ENCODE peak calls at places on chromosomes 3 and 15, in four cellular contexts. One of them, this sample, is unnamed.

GRCh38 chr15:101308604-101309435 is 13.8 kb upstream of the SNRPA1 start:
- DNase-seq in IMR-90: no peak
- DNase-seq in AG04450: no peak
- DNase-seq in GM23338: no peak
- DNase-seq in this sample: no peak

GRCh38 chr3:148184798-148185197 is 512.9 kb upstream of the AGTR1 start:
- DNase-seq in AG04450: no peak
- DNase-seq in GM23338: no peak
- DNase-seq in IMR-90: no peak
- DNase-seq in this sample: no peak

GRCh38 chr3:194125474-194125873 is 10.5 kb upstream of the HES1 start:
- DNase-seq in AG04450: no peak
- DNase-seq in GM23338: no peak
- DNase-seq in IMR-90: no peak
- DNase-seq in this sample: no peak

GRCh38 chr3:71784914-71785593 is at the start of gene PROK2:
- DNase-seq in IMR-90: no peak
- DNase-seq in AG04450: no peak
- DNase-seq in GM23338: peak
- DNase-seq in this sample: peak

GRCh38 chr3:67362686-67363085 is 291.7 kb downstream of the SUCLG2 start:
- DNase-seq in IMR-90: peak
- DNase-seq in AG04450: no peak
- DNase-seq in GM23338: no peak
- DNase-seq in this sample: peak

GRCh38 chr3:192841428-192841827 is 76.2 kb downstream of the MB21D2 start:
- DNase-seq in GM23338: no peak
- DNase-seq in IMR-90: no peak
- DNase-seq in AG04450: no peak
- DNase-seq in this sample: no peak

GRCh38 chr3:125357032-125357658 is 18.0 kb downstream of the ZNF148 start:
- DNase-seq in GM23338: peak
- DNase-seq in AG04450: no peak
- DNase-seq in IMR-90: peak
- DNase-seq in this sample: peak

GRCh38 chr3:104244680-104245079 is 1122.0 kb upstream of the ALCAM start:
- DNase-seq in IMR-90: no peak
- DNase-seq in AG04450: no peak
- DNase-seq in GM23338: no peak
- DNase-seq in this sample: no peak

GRCh38 chr15:56496635-56497034 is 31.7 kb upstream of the MNS1 start:
- DNase-seq in AG04450: peak
- DNase-seq in GM23338: peak
- DNase-seq in IMR-90: peak
- DNase-seq in this sample: no peak

GRCh38 chr15:73601449-73602425 is 31.5 kb downstream of the NPTN start:
- DNase-seq in GM23338: peak
- DNase-seq in AG04450: no peak
- DNase-seq in IMR-90: peak
- DNase-seq in this sample: no peak

GRCh38 chr3:62178739-62179600 is 194.4 kb downstream of the FEZF2 start:
- DNase-seq in AG04450: no peak
- DNase-seq in GM23338: peak
- DNase-seq in IMR-90: no peak
- DNase-seq in this sample: no peak

GRCh38 chr3:94098487-94098886 is 35.6 kb downstream of the NSUN3 start:
- DNase-seq in AG04450: no peak
- DNase-seq in IMR-90: peak
- DNase-seq in GM23338: no peak
- DNase-seq in this sample: no peak

GRCh38 chr3:55595420-55595819 is 108.3 kb upstream of the WNT5A start:
- DNase-seq in AG04450: no peak
- DNase-seq in GM23338: no peak
- DNase-seq in IMR-90: no peak
- DNase-seq in this sample: no peak

GRCh38 chr3:72279068-72279598 is 494.2 kb upstream of the PROK2 start:
- DNase-seq in GM23338: no peak
- DNase-seq in IMR-90: no peak
- DNase-seq in AG04450: no peak
- DNase-seq in this sample: no peak

GRCh38 chr3:5330152-5330810 is 142.8 kb downstream of the EDEM1 start:
- DNase-seq in AG04450: peak
- DNase-seq in GM23338: no peak
- DNase-seq in IMR-90: peak
- DNase-seq in this sample: no peak

GRCh38 chr3:152638707-152639450 is 196.1 kb upstream of the P2RY1 start:
- DNase-seq in GM23338: no peak
- DNase-seq in IMR-90: no peak
- DNase-seq in AG04450: no peak
- DNase-seq in this sample: no peak

GRCh38 chr3:29486087-29486486 is 205.2 kb downstream of the RBMS3 start:
- DNase-seq in AG04450: peak
- DNase-seq in GM23338: peak
- DNase-seq in IMR-90: peak
- DNase-seq in this sample: no peak

GRCh38 chr3:80334534-80334933 is 566.7 kb upstream of the ROBO1 start:
- DNase-seq in IMR-90: no peak
- DNase-seq in AG04450: no peak
- DNase-seq in GM23338: no peak
- DNase-seq in this sample: no peak

GRCh38 chr3:58021072-58021959 is 13.1 kb downstream of the FLNB start:
- DNase-seq in IMR-90: no peak
- DNase-seq in AG04450: no peak
- DNase-seq in GM23338: peak
- DNase-seq in this sample: peak

GRCh38 chr15:93974804-93975481 is 256.4 kb upstream of the MCTP2 start:
- DNase-seq in IMR-90: peak
- DNase-seq in AG04450: peak
- DNase-seq in GM23338: peak
- DNase-seq in this sample: peak

GRCh38 chr15:28892789-28893610 is 7.2 kb downstream of the APBA2 start:
- DNase-seq in GM23338: no peak
- DNase-seq in IMR-90: peak
- DNase-seq in AG04450: no peak
- DNase-seq in this sample: no peak

GRCh38 chr3:46471371-46471914 is 6.7 kb upstream of the LTF start:
- DNase-seq in AG04450: no peak
- DNase-seq in GM23338: no peak
- DNase-seq in IMR-90: no peak
- DNase-seq in this sample: peak

GRCh38 chr3:149160754-149161289 is 31.4 kb downstream of the HPS3 start:
- DNase-seq in GM23338: no peak
- DNase-seq in IMR-90: peak
- DNase-seq in AG04450: no peak
- DNase-seq in this sample: no peak

GRCh38 chr3:192772495-192772894 is 45.2 kb upstream of the FGF12 start:
- DNase-seq in IMR-90: peak
- DNase-seq in AG04450: no peak
- DNase-seq in GM23338: peak
- DNase-seq in this sample: peak

GRCh38 chr3:26712211-26713026 is 89.8 kb downstream of the LRRC3B start:
- DNase-seq in IMR-90: peak
- DNase-seq in GM23338: peak
- DNase-seq in AG04450: no peak
- DNase-seq in this sample: no peak

GRCh38 chr3:124774305-124774673 is 44.0 kb downstream of the UMPS start:
- DNase-seq in AG04450: peak
- DNase-seq in IMR-90: peak
- DNase-seq in GM23338: peak
- DNase-seq in this sample: peak

GRCh38 chr15:69088300-69088965 is 72.0 kb upstream of the GLCE start:
- DNase-seq in GM23338: peak
- DNase-seq in AG04450: no peak
- DNase-seq in IMR-90: no peak
- DNase-seq in this sample: peak

GRCh38 chr3:186108106-186108940 is 566 bp downstream of the ETV5 start:
- DNase-seq in IMR-90: peak
- DNase-seq in GM23338: peak
- DNase-seq in AG04450: no peak
- DNase-seq in this sample: peak

GRCh38 chr3:125375950-125376679 is 990 bp upstream of the ZNF148 start:
- DNase-seq in GM23338: no peak
- DNase-seq in AG04450: no peak
- DNase-seq in IMR-90: peak
- DNase-seq in this sample: no peak

GRCh38 chr15:57216288-57216687 is 160.0 kb upstream of the CGNL1 start:
- DNase-seq in GM23338: no peak
- DNase-seq in IMR-90: peak
- DNase-seq in AG04450: peak
- DNase-seq in this sample: no peak

GRCh38 chr3:23490459-23490858 is 287.3 kb downstream of the UBE2E2 start:
- DNase-seq in IMR-90: peak
- DNase-seq in GM23338: no peak
- DNase-seq in AG04450: peak
- DNase-seq in this sample: no peak

GRCh38 chr15:35863655-35864054 is 317.7 kb upstream of the DPH6 start:
- DNase-seq in AG04450: no peak
- DNase-seq in GM23338: no peak
- DNase-seq in IMR-90: no peak
- DNase-seq in this sample: no peak

GRCh38 chr15:38378162-38378560 is 75.8 kb upstream of the FAM98B start:
- DNase-seq in IMR-90: peak
- DNase-seq in AG04450: no peak
- DNase-seq in GM23338: no peak
- DNase-seq in this sample: no peak

GRCh38 chr15:39859609-39860008 is 60.5 kb downstream of the GPR176 start:
- DNase-seq in IMR-90: no peak
- DNase-seq in AG04450: no peak
- DNase-seq in GM23338: no peak
- DNase-seq in this sample: no peak

GRCh38 chr3:161674402-161674801 is 177.8 kb downstream of the OTOL1 start:
- DNase-seq in AG04450: no peak
- DNase-seq in GM23338: no peak
- DNase-seq in IMR-90: no peak
- DNase-seq in this sample: no peak

GRCh38 chr3:187518616-187519015 is 150.4 kb downstream of the RTP4 start:
- DNase-seq in GM23338: no peak
- DNase-seq in IMR-90: no peak
- DNase-seq in AG04450: no peak
- DNase-seq in this sample: no peak

GRCh38 chr3:31476209-31476608 is 56.5 kb upstream of the STT3B start:
- DNase-seq in IMR-90: no peak
- DNase-seq in AG04450: no peak
- DNase-seq in GM23338: no peak
- DNase-seq in this sample: no peak

GRCh38 chr3:74621581-74621980 is 7.1 kb upstream of the CNTN3 start:
- DNase-seq in AG04450: no peak
- DNase-seq in IMR-90: peak
- DNase-seq in GM23338: no peak
- DNase-seq in this sample: no peak

DNA sequence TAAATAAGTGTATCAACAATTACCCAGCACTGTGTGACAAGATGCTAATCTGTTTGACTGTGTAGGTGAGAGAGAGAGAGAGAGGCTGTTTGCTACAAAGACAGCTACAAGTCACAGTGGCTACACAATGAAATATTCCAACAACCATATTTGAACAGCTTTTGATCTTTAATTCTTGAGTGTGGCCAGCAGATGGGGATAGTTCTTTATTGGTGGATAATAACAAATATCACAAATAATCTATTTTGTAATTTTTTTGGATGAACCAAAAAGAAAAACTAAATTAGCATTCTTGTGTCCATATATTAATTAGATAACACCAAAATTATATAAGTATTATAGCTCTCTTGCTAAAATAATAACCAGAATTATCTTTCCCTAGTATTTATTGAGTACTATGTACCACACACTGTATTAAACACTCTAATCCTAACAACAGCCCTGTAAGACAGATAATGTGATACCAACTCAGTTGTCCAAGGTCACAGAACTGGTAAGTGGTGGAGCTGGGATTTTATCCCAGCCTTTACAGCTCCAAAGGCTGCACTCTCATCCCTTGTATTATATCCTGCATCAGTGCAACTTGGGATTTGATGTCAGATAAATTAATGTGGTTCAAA is 61.9 kb upstream of the C3orf80 start:
- DNase-seq in IMR-90: peak
- DNase-seq in GM23338: no peak
- DNase-seq in AG04450: peak
- DNase-seq in this sample: no peak
- TF ChIP-seq CTCF in IMR-90: peak
- TF ChIP-seq CTCF in GM23338: peak
- TF ChIP-seq CTCF in AG04450: peak
- TF ChIP-seq CTCF in this sample: peak

DNA sequence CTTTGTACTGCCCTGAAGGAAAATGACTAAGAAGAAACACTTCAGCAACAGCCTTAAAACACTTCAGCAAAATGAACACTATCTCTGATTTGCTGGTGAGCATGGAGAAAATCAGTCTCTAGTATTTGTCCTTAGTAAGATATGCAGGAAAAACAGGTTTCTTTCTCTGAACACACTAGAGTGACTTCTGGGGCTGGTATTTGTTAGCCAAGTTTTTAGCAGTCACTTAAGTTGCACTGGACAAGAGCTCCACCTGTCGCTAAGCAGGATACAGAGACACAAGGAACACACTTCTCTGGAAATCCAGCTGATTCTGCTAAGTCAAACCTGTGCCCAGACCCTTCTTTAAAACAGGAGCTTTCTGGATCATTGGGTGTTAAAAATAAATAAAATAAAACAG is 65.3 kb downstream of the CHAC1 start:
- DNase-seq in GM23338: peak
- DNase-seq in IMR-90: peak
- DNase-seq in AG04450: no peak
- DNase-seq in this sample: no peak
- TF ChIP-seq CTCF in GM23338: peak
- TF ChIP-seq CTCF in IMR-90: peak
- TF ChIP-seq CTCF in AG04450: peak
- TF ChIP-seq CTCF in this sample: peak

GRCh38 chr15:63122002-63122893 is 587 bp downstream of the LACTB start:
- DNase-seq in IMR-90: peak
- DNase-seq in AG04450: no peak
- DNase-seq in GM23338: peak
- DNase-seq in this sample: peak
- TF ChIP-seq CTCF in IMR-90: no peak
- TF ChIP-seq CTCF in AG04450: no peak
- TF ChIP-seq CTCF in GM23338: peak
- TF ChIP-seq CTCF in this sample: peak

GRCh38 chr3:120555661-120556509 is 40.3 kb upstream of the NDUFB4 start:
- DNase-seq in GM23338: no peak
- DNase-seq in IMR-90: no peak
- DNase-seq in AG04450: no peak
- DNase-seq in this sample: no peak
- TF ChIP-seq CTCF in GM23338: no peak
- TF ChIP-seq CTCF in IMR-90: no peak
- TF ChIP-seq CTCF in AG04450: no peak
- TF ChIP-seq CTCF in this sample: no peak

GRCh38 chr3:130789678-130790340 is 43.2 kb upstream of the PIK3R4 start:
- DNase-seq in AG04450: no peak
- DNase-seq in IMR-90: no peak
- DNase-seq in GM23338: peak
- DNase-seq in this sample: no peak
- TF ChIP-seq CTCF in AG04450: no peak
- TF ChIP-seq CTCF in IMR-90: no peak
- TF ChIP-seq CTCF in GM23338: no peak
- TF ChIP-seq CTCF in this sample: no peak

This sample was measured in H9.